ENCODE peak calls at places on chromosomes 6 and 20, in four cellular contexts. F is NCI-H345, K is occipital lobe, X is activated B cell treated with CpG ODN at 0.5 μM for 24 hours. J is an unnamed sample.

GRCh38 chr6:32885698-32886286 is 31.8 kb downstream of the PSMB9 start:
- DNase-seq in F (peak; percentile 65), K (no peak), X (no peak), J (peak; percentile 59)

GRCh38 chr20:11431613-11432012 is 486.1 kb upstream of the BTBD3 start:
- DNase-seq in F (no peak), K (no peak), X (no peak), J (no peak)

GRCh38 chr20:58605292-58606065 is 45.6 kb upstream of the STX16 start:
- DNase-seq in F (no peak), K (no peak), X (no peak), J (no peak)

GRCh38 chr6:74607934-74608333 is 597.9 kb downstream of the COL12A1 start:
- DNase-seq in F (no peak), K (no peak), X (no peak), J (no peak)

GRCh38 chr6:136550330-136551071 is at the start of gene MAP7:
- DNase-seq in F (peak; percentile 92), K (peak; percentile 25), X (peak; percentile 63), J (peak; percentile 30)

GRCh38 chr6:16413399-16413798 is 175.0 kb downstream of the GMPR start:
- DNase-seq in F (no peak), K (no peak), X (no peak), J (no peak)

GRCh38 chr6:159754401-159754800 is 7.4 kb upstream of the ACAT2 start:
- DNase-seq in F (no peak), K (no peak), X (no peak), J (no peak)

GRCh38 chr6:157411368-157411767 is 30.4 kb downstream of the ZDHHC14 start:
- DNase-seq in F (no peak), K (no peak), X (no peak), J (no peak)

GRCh38 chr6:108592371-108593337 is 31.9 kb downstream of the FOXO3 start:
- DNase-seq in F (no peak), K (no peak), X (peak; percentile 21), J (peak; percentile 71)

GRCh38 chr20:44006126-44006525 is 91.5 kb downstream of the TOX2 start:
- DNase-seq in F (no peak), K (no peak), X (no peak), J (no peak)